ENCODE peak calls at places on chromosomes 2 and 18, in seven cellular contexts. J is amygdala, D is kidney epithelial cell, M is astrocyte of the spinal cord, V is fibroblast of pulmonary artery, I is ELR, U is AG08395. P is an unnamed sample.

GRCh38 chr2:37350034-37350433 is 5.6 kb downstream of the QPCT start:
- DNase-seq in V (no peak), U (no peak), M (peak; percentile 28), D (peak; percentile 75), I (no peak), J (no peak), P (peak; percentile 96)

GRCh38 chr2:190382851-190383250 is 25.3 kb upstream of the MFSD6 start:
- DNase-seq in M (peak; percentile 52), U (peak; percentile 12), V (peak; percentile 73), J (no peak), I (peak; percentile 59), D (peak; percentile 42), P (peak; percentile 73)

GRCh38 chr2:18842836-18843235 is 253.5 kb upstream of the NT5C1B start:
- DNase-seq in I (no peak), J (no peak), U (no peak), V (no peak), D (no peak), M (no peak), P (no peak)

GRCh38 chr2:67322361-67323001 is 74.7 kb upstream of the ETAA1 start:
- DNase-seq in V (peak; percentile 60), J (peak; percentile 0), D (peak; percentile 35), M (peak; percentile 64), U (peak; percentile 62), I (peak; percentile 80), P (peak; percentile 54)

GRCh38 chr2:97661927-97662326 is 1.9 kb downstream of the ACTR1B start:
- DNase-seq in I (no peak), J (no peak), D (no peak), M (no peak), V (no peak), U (no peak), P (no peak)

GRCh38 chr2:155525194-155525593 is 807.3 kb downstream of the NR4A2 start:
- DNase-seq in V (no peak), M (no peak), J (no peak), D (no peak), U (no peak), I (no peak), P (no peak)

GRCh38 chr2:94982661-94983060 is 42.8 kb upstream of the MAL start:
- DNase-seq in D (peak; percentile 68), M (peak; percentile 9), I (peak; percentile 69), V (peak; percentile 1), U (peak; percentile 40), J (no peak), P (no peak)

GRCh38 chr2:84527137-84528129 is 11.1 kb downstream of the DNAH6 start:
- DNase-seq in J (no peak), V (no peak), I (no peak), M (no peak), U (no peak), D (no peak), P (no peak)

GRCh38 chr2:39385172-39385571 is 51.9 kb downstream of the MAP4K3 start:
- DNase-seq in M (no peak), I (no peak), U (no peak), J (no peak), D (no peak), V (no peak), P (no peak)

GRCh38 chr2:50727940-50728339 is 304.0 kb downstream of the NRXN1 start:
- DNase-seq in V (no peak), J (no peak), I (no peak), D (no peak), U (no peak), M (no peak), P (no peak)

GRCh38 chr2:240964221-240964853 is 34.1 kb upstream of the SNED1 start:
- DNase-seq in U (no peak), J (no peak), I (no peak), V (no peak), M (no peak), D (no peak), P (no peak)

GRCh38 chr18:77899972-77900754 is 650.5 kb downstream of the GALR1 start:
- DNase-seq in I (no peak), U (peak; percentile 67), V (peak; percentile 27), D (no peak), M (peak; percentile 7), J (peak; percentile 49), P (peak; percentile 50)

GRCh38 chr2:214215107-214215506 is 195.7 kb upstream of the VWC2L start:
- DNase-seq in J (no peak), M (no peak), D (no peak), I (no peak), U (no peak), V (no peak), P (no peak)

GRCh38 chr18:7890078-7890477 is 323.0 kb downstream of the PTPRM start:
- DNase-seq in V (no peak), M (no peak), U (no peak), D (no peak), I (no peak), J (no peak), P (no peak)

GRCh38 chr2:157218911-157219310 is 38.6 kb upstream of the GALNT5 start:
- DNase-seq in M (no peak), J (no peak), D (no peak), V (no peak), I (no peak), U (no peak), P (no peak)

GRCh38 chr18:50284226-50284885 is 3.0 kb upstream of the MBD1 start:
- DNase-seq in U (no peak), I (peak; percentile 69), V (no peak), D (no peak), M (peak; percentile 2), J (no peak), P (no peak)

GRCh38 chr2:240293865-240294461 is 141.5 kb upstream of the GPC1 start:
- DNase-seq in U (no peak), V (no peak), M (no peak), D (no peak), J (no peak), I (no peak), P (no peak)

GRCh38 chr2:217279571-217279970 is 419.7 kb upstream of the TNP1 start:
- DNase-seq in I (peak; percentile 92), D (peak; percentile 74), M (peak; percentile 92), U (peak; percentile 84), V (peak; percentile 85), J (no peak), P (no peak)

GRCh38 chr2:114659895-114660294 is 217.5 kb downstream of the DPP10 start:
- DNase-seq in J (no peak), V (no peak), D (no peak), M (no peak), I (no peak), U (no peak), P (no peak)

GRCh38 chr2:69385443-69386151 is 1.4 kb downstream of the GFPT1 start:
- DNase-seq in J (no peak), M (peak; percentile 37), U (no peak), D (no peak), V (peak; percentile 48), I (peak; percentile 34), P (no peak)

P was measured in RPMI8226.